ENCODE peak calls at places on chromosomes 11 and 22, in five cellular contexts. One of them, this sample, is unnamed.

GRCh38 chr11:61962213-61963015 is 5.0 kb downstream of the FTH1 start:
- DNase-seq in H9: no peak
- DNase-seq in endothelial cell: no peak
- DNase-seq in HFFc6: no peak
- DNase-seq in mucosa of descending colon: no peak
- DNase-seq in this sample: no peak

GRCh38 chr22:37100589-37101127 is 8.9 kb downstream of the TMPRSS6 start:
- DNase-seq in H9: no peak
- DNase-seq in mucosa of descending colon: no peak
- DNase-seq in endothelial cell: no peak
- DNase-seq in HFFc6: no peak
- DNase-seq in this sample: no peak

GRCh38 chr22:46674367-46674781 is 54.2 kb downstream of the GRAMD4 start:
- DNase-seq in HFFc6: no peak
- DNase-seq in endothelial cell: no peak
- DNase-seq in mucosa of descending colon: peak
- DNase-seq in H9: no peak
- DNase-seq in this sample: no peak

GRCh38 chr22:24989541-24989951 is 37.0 kb downstream of the KIAA1671 start:
- DNase-seq in endothelial cell: no peak
- DNase-seq in HFFc6: no peak
- DNase-seq in H9: no peak
- DNase-seq in mucosa of descending colon: no peak
- DNase-seq in this sample: no peak

GRCh38 chr11:7016011-7016410 is 4.1 kb downstream of the ZNF214 start:
- DNase-seq in H9: no peak
- DNase-seq in HFFc6: no peak
- DNase-seq in endothelial cell: no peak
- DNase-seq in mucosa of descending colon: no peak
- DNase-seq in this sample: no peak

GRCh38 chr11:62539238-62539925 is 7.2 kb downstream of the AHNAK start:
- DNase-seq in endothelial cell: no peak
- DNase-seq in H9: no peak
- DNase-seq in mucosa of descending colon: peak
- DNase-seq in HFFc6: peak
- DNase-seq in this sample: no peak

GRCh38 chr11:117841582-117842031 is 17.1 kb upstream of the FXYD2 start:
- DNase-seq in endothelial cell: no peak
- DNase-seq in H9: no peak
- DNase-seq in HFFc6: no peak
- DNase-seq in mucosa of descending colon: no peak
- DNase-seq in this sample: no peak

GRCh38 chr11:120547301-120547700 is 35.8 kb downstream of the GRIK4 start:
- DNase-seq in HFFc6: no peak
- DNase-seq in H9: no peak
- DNase-seq in mucosa of descending colon: no peak
- DNase-seq in endothelial cell: no peak
- DNase-seq in this sample: no peak

GRCh38 chr11:76672431-76673163 is 2.0 kb upstream of the LRRC32 start:
- DNase-seq in endothelial cell: no peak
- DNase-seq in mucosa of descending colon: peak
- DNase-seq in HFFc6: no peak
- DNase-seq in H9: no peak
- DNase-seq in this sample: no peak

GRCh38 chr11:79119491-79120284 is 321.1 kb downstream of the TENM4 start:
- DNase-seq in H9: no peak
- DNase-seq in HFFc6: no peak
- DNase-seq in endothelial cell: no peak
- DNase-seq in mucosa of descending colon: no peak
- DNase-seq in this sample: peak

GRCh38 chr22:47090591-47091240 is 328.3 kb downstream of the TBC1D22A start:
- DNase-seq in endothelial cell: no peak
- DNase-seq in HFFc6: peak
- DNase-seq in H9: peak
- DNase-seq in mucosa of descending colon: no peak
- DNase-seq in this sample: no peak

GRCh38 chr11:78786086-78786485 is 211.4 kb upstream of the NARS2 start:
- DNase-seq in endothelial cell: no peak
- DNase-seq in mucosa of descending colon: no peak
- DNase-seq in H9: no peak
- DNase-seq in HFFc6: no peak
- DNase-seq in this sample: no peak

GRCh38 chr11:70763606-70764005 is 365.3 kb downstream of the CTTN start:
- DNase-seq in endothelial cell: no peak
- DNase-seq in mucosa of descending colon: no peak
- DNase-seq in HFFc6: peak
- DNase-seq in H9: no peak
- DNase-seq in this sample: no peak

GRCh38 chr22:36541831-36542391 is 12.9 kb upstream of the EIF3D start:
- DNase-seq in mucosa of descending colon: no peak
- DNase-seq in H9: no peak
- DNase-seq in HFFc6: peak
- DNase-seq in endothelial cell: no peak
- DNase-seq in this sample: no peak

GRCh38 chr22:27723150-27723549 is 78.4 kb downstream of the MN1 start:
- DNase-seq in H9: no peak
- DNase-seq in endothelial cell: no peak
- DNase-seq in mucosa of descending colon: no peak
- DNase-seq in HFFc6: no peak
- DNase-seq in this sample: no peak

GRCh38 chr11:27614092-27614491 is 86.2 kb downstream of the BDNF start:
- DNase-seq in H9: no peak
- DNase-seq in endothelial cell: no peak
- DNase-seq in HFFc6: no peak
- DNase-seq in mucosa of descending colon: no peak
- DNase-seq in this sample: no peak

GRCh38 chr11:126354631-126355323 is 709 bp upstream of the ST3GAL4 start:
- DNase-seq in mucosa of descending colon: no peak
- DNase-seq in endothelial cell: no peak
- DNase-seq in H9: no peak
- DNase-seq in HFFc6: no peak
- DNase-seq in this sample: no peak

GRCh38 chr22:36546932-36547331 is 18.0 kb upstream of the EIF3D start:
- DNase-seq in HFFc6: peak
- DNase-seq in H9: no peak
- DNase-seq in endothelial cell: no peak
- DNase-seq in mucosa of descending colon: no peak
- DNase-seq in this sample: no peak

GRCh38 chr11:111725621-111726020 is 40.6 kb downstream of the PPP2R1B start:
- DNase-seq in mucosa of descending colon: no peak
- DNase-seq in HFFc6: no peak
- DNase-seq in H9: no peak
- DNase-seq in endothelial cell: no peak
- DNase-seq in this sample: no peak

GRCh38 chr11:66459138-66459778 is 7.4 kb upstream of the PELI3 start:
- DNase-seq in HFFc6: no peak
- DNase-seq in mucosa of descending colon: no peak
- DNase-seq in H9: no peak
- DNase-seq in endothelial cell: no peak
- DNase-seq in this sample: no peak

GRCh38 chr11:65786786-65787636 is at the start of gene OVOL1:
- DNase-seq in mucosa of descending colon: peak
- DNase-seq in H9: peak
- DNase-seq in HFFc6: no peak
- DNase-seq in endothelial cell: no peak
- DNase-seq in this sample: no peak

GRCh38 chr22:38026130-38027111 is 30.8 kb upstream of the PICK1 start:
- DNase-seq in HFFc6: no peak
- DNase-seq in mucosa of descending colon: no peak
- DNase-seq in H9: no peak
- DNase-seq in endothelial cell: no peak
- DNase-seq in this sample: peak

GRCh38 chr11:57213282-57214086 is 23.6 kb downstream of the APLNR start:
- DNase-seq in H9: peak
- DNase-seq in HFFc6: no peak
- DNase-seq in mucosa of descending colon: no peak
- DNase-seq in endothelial cell: peak
- DNase-seq in this sample: peak

GRCh38 chr11:12538889-12539421 is 135.3 kb upstream of the TEAD1 start:
- DNase-seq in endothelial cell: no peak
- DNase-seq in HFFc6: no peak
- DNase-seq in H9: no peak
- DNase-seq in mucosa of descending colon: no peak
- DNase-seq in this sample: no peak

GRCh38 chr22:46824348-46824909 is 62.0 kb downstream of the TBC1D22A start:
- DNase-seq in HFFc6: no peak
- DNase-seq in mucosa of descending colon: peak
- DNase-seq in H9: no peak
- DNase-seq in endothelial cell: no peak
- DNase-seq in this sample: no peak

GRCh38 chr22:46149493-46149997 is 781 bp upstream of the PPARA start:
- DNase-seq in mucosa of descending colon: peak
- DNase-seq in HFFc6: no peak
- DNase-seq in endothelial cell: peak
- DNase-seq in H9: peak
- DNase-seq in this sample: no peak

GRCh38 chr22:49594078-49594477 is 233.6 kb downstream of the BRD1 start:
- DNase-seq in endothelial cell: no peak
- DNase-seq in HFFc6: no peak
- DNase-seq in H9: no peak
- DNase-seq in mucosa of descending colon: no peak
- DNase-seq in this sample: no peak

GRCh38 chr11:69200331-69201047 is 44.8 kb downstream of the SMIM38 start:
- DNase-seq in endothelial cell: no peak
- DNase-seq in HFFc6: no peak
- DNase-seq in H9: no peak
- DNase-seq in mucosa of descending colon: no peak
- DNase-seq in this sample: no peak

GRCh38 chr11:57471496-57471895 is 11.2 kb downstream of the RTN4RL2 start:
- DNase-seq in endothelial cell: no peak
- DNase-seq in H9: no peak
- DNase-seq in mucosa of descending colon: peak
- DNase-seq in HFFc6: no peak
- DNase-seq in this sample: no peak

GRCh38 chr11:66015094-66015881 is 3.5 kb downstream of the CST6 start:
- DNase-seq in endothelial cell: no peak
- DNase-seq in HFFc6: peak
- DNase-seq in H9: no peak
- DNase-seq in mucosa of descending colon: no peak
- DNase-seq in this sample: no peak

GRCh38 chr22:46355369-46355995 is 20.0 kb downstream of the TRMU start:
- DNase-seq in H9: peak
- DNase-seq in HFFc6: peak
- DNase-seq in endothelial cell: peak
- DNase-seq in mucosa of descending colon: no peak
- DNase-seq in this sample: peak

GRCh38 chr11:63829823-63830489 is 9.0 kb upstream of the MARK2 start:
- DNase-seq in HFFc6: peak
- DNase-seq in endothelial cell: peak
- DNase-seq in H9: peak
- DNase-seq in mucosa of descending colon: no peak
- DNase-seq in this sample: peak
- TF ChIP-seq CTCF in HFFc6: peak
- TF ChIP-seq CTCF in endothelial cell: no peak
- TF ChIP-seq CTCF in H9: peak
- TF ChIP-seq CTCF in mucosa of descending colon: no peak
- TF ChIP-seq CTCF in this sample: peak

GRCh38 chr11:1942541-1943260 is 4.4 kb upstream of the MRPL23 start:
- DNase-seq in mucosa of descending colon: peak
- DNase-seq in HFFc6: no peak
- DNase-seq in H9: no peak
- DNase-seq in endothelial cell: peak
- DNase-seq in this sample: peak

GRCh38 chr11:1946812-1947480 is at the start of gene MRPL23:
- DNase-seq in HFFc6: no peak
- DNase-seq in mucosa of descending colon: no peak
- DNase-seq in endothelial cell: no peak
- DNase-seq in H9: no peak
- DNase-seq in this sample: no peak

GRCh38 chr11:1943977-1944376 is 3.2 kb upstream of the MRPL23 start:
- DNase-seq in mucosa of descending colon: peak
- DNase-seq in HFFc6: no peak
- DNase-seq in endothelial cell: no peak
- DNase-seq in H9: no peak
- DNase-seq in this sample: peak

GRCh38 chr11:1947592-1948237 is 583 bp downstream of the MRPL23 start:
- DNase-seq in HFFc6: no peak
- DNase-seq in H9: no peak
- DNase-seq in mucosa of descending colon: no peak
- DNase-seq in endothelial cell: no peak
- DNase-seq in this sample: no peak

GRCh38 chr11:1943576-1943975 is 3.6 kb upstream of the MRPL23 start:
- DNase-seq in endothelial cell: no peak
- DNase-seq in mucosa of descending colon: peak
- DNase-seq in H9: no peak
- DNase-seq in HFFc6: no peak
- DNase-seq in this sample: peak
- TF ChIP-seq CTCF in endothelial cell: no peak
- TF ChIP-seq CTCF in mucosa of descending colon: no peak
- TF ChIP-seq CTCF in H9: no peak
- TF ChIP-seq CTCF in HFFc6: no peak
- TF ChIP-seq CTCF in this sample: no peak

GRCh38 chr11:45709264-45709663 is 43.8 kb upstream of the CHST1 start:
- DNase-seq in H9: no peak
- DNase-seq in endothelial cell: no peak
- DNase-seq in mucosa of descending colon: no peak
- DNase-seq in HFFc6: no peak
- DNase-seq in this sample: no peak

GRCh38 chr11:45713573-45713972 is 48.2 kb upstream of the CHST1 start:
- DNase-seq in mucosa of descending colon: no peak
- DNase-seq in H9: no peak
- DNase-seq in endothelial cell: no peak
- DNase-seq in HFFc6: no peak
- DNase-seq in this sample: no peak

GRCh38 chr11:45715398-45715797 is 50.0 kb upstream of the CHST1 start:
- DNase-seq in H9: no peak
- DNase-seq in HFFc6: no peak
- DNase-seq in endothelial cell: peak
- DNase-seq in mucosa of descending colon: no peak
- DNase-seq in this sample: no peak

GRCh38 chr11:45704635-45705034 is 39.2 kb upstream of the CHST1 start:
- DNase-seq in H9: no peak
- DNase-seq in mucosa of descending colon: no peak
- DNase-seq in HFFc6: no peak
- DNase-seq in endothelial cell: no peak
- DNase-seq in this sample: no peak

DNA sequence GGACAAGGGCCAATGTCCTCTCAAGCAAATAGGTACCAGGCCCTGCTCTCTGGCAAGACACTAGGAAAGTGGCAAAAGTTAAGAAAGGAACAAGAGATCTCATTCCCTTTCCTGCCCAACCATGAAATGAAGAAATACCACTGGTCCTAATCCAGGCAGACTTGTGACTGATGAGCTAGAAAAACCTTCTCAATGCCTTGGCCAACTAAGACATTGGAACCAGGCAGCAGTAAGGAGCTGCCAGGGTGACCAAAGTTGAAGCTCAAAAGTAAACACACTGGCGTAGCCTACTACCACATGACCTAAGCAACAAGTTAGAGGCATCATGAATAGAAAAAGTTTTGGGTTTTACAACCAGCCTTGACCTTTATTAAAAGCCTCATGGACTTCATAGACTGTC is 45.1 kb upstream of the CHST1 start:
- DNase-seq in HFFc6: no peak
- DNase-seq in mucosa of descending colon: no peak
- DNase-seq in endothelial cell: no peak
- DNase-seq in H9: no peak
- DNase-seq in this sample: no peak
- TF ChIP-seq CTCF in HFFc6: no peak
- TF ChIP-seq CTCF in mucosa of descending colon: no peak
- TF ChIP-seq CTCF in endothelial cell: no peak
- TF ChIP-seq CTCF in H9: no peak
- TF ChIP-seq CTCF in this sample: no peak

GRCh38 chr22:31628969-31629723 is 32.9 kb downstream of the PISD start:
- DNase-seq in H9: peak
- DNase-seq in endothelial cell: no peak
- DNase-seq in mucosa of descending colon: peak
- DNase-seq in HFFc6: no peak
- DNase-seq in this sample: no peak
- TF ChIP-seq CTCF in H9: no peak
- TF ChIP-seq CTCF in endothelial cell: no peak
- TF ChIP-seq CTCF in mucosa of descending colon: no peak
- TF ChIP-seq CTCF in HFFc6: peak
- TF ChIP-seq CTCF in this sample: no peak

This sample was measured in neural crest cell.